ENCODE peak calls at places on chromosome 10, in seven cellular contexts. One of them, this sample, is unnamed. For H3K4me1, the result is how much of the 10 kb centered on the place peaks cover.

GRCh38 chr10:95532536-95532935 is 28.6 kb downstream of the SORBS1 start:
- DNase-seq in upper lobe of right lung: no peak
- DNase-seq in mucosa of descending colon: no peak
- DNase-seq in body of pancreas: no peak
- DNase-seq in lower lobe of right lung: no peak
- DNase-seq in OCI-LY7: no peak
- DNase-seq in left lung: no peak
- DNase-seq in this sample: no peak

GRCh38 chr10:72329290-72330058 is 25.2 kb downstream of the DNAJB12 start:
- DNase-seq in OCI-LY7: peak
- DNase-seq in body of pancreas: peak
- DNase-seq in left lung: no peak
- DNase-seq in mucosa of descending colon: peak
- DNase-seq in upper lobe of right lung: peak
- DNase-seq in lower lobe of right lung: peak
- DNase-seq in this sample: no peak

GRCh38 chr10:69337312-69338132 is 59.2 kb downstream of the HK1 start:
- DNase-seq in mucosa of descending colon: peak
- DNase-seq in upper lobe of right lung: no peak
- DNase-seq in lower lobe of right lung: peak
- DNase-seq in left lung: no peak
- DNase-seq in OCI-LY7: no peak
- DNase-seq in body of pancreas: no peak
- DNase-seq in this sample: no peak

GRCh38 chr10:29877798-29878491 is 181.4 kb downstream of the JCAD start:
- DNase-seq in upper lobe of right lung: no peak
- DNase-seq in OCI-LY7: no peak
- DNase-seq in mucosa of descending colon: no peak
- DNase-seq in lower lobe of right lung: no peak
- DNase-seq in left lung: no peak
- DNase-seq in body of pancreas: peak
- DNase-seq in this sample: peak

GRCh38 chr10:103467391-103467790 is 8.7 kb upstream of the CALHM1 start:
- DNase-seq in OCI-LY7: peak
- DNase-seq in upper lobe of right lung: no peak
- DNase-seq in mucosa of descending colon: no peak
- DNase-seq in left lung: no peak
- DNase-seq in lower lobe of right lung: no peak
- DNase-seq in body of pancreas: no peak
- DNase-seq in this sample: no peak

GRCh38 chr10:13890617-13891541 is 304.1 kb downstream of the PRPF18 start:
- DNase-seq in OCI-LY7: no peak
- DNase-seq in upper lobe of right lung: peak
- DNase-seq in mucosa of descending colon: no peak
- DNase-seq in lower lobe of right lung: peak
- DNase-seq in body of pancreas: no peak
- DNase-seq in left lung: no peak
- DNase-seq in this sample: peak

GRCh38 chr10:115001506-115002381 is 63.7 kb downstream of the TRUB1 start:
- DNase-seq in body of pancreas: peak
- DNase-seq in OCI-LY7: peak
- DNase-seq in mucosa of descending colon: no peak
- DNase-seq in upper lobe of right lung: no peak
- DNase-seq in left lung: no peak
- DNase-seq in lower lobe of right lung: no peak
- DNase-seq in this sample: no peak

GRCh38 chr10:130711072-130711471 is 574.9 kb downstream of the GLRX3 start:
- DNase-seq in OCI-LY7: no peak
- DNase-seq in mucosa of descending colon: no peak
- DNase-seq in lower lobe of right lung: no peak
- DNase-seq in body of pancreas: no peak
- DNase-seq in upper lobe of right lung: no peak
- DNase-seq in left lung: no peak
- DNase-seq in this sample: no peak

GRCh38 chr10:124007773-124008145 is 85.6 kb downstream of the CHST15 start:
- DNase-seq in OCI-LY7: no peak
- DNase-seq in lower lobe of right lung: no peak
- DNase-seq in left lung: no peak
- DNase-seq in mucosa of descending colon: no peak
- DNase-seq in upper lobe of right lung: peak
- DNase-seq in body of pancreas: no peak
- DNase-seq in this sample: no peak

GRCh38 chr10:30018512-30018911 is 40.9 kb downstream of the JCAD start:
- DNase-seq in lower lobe of right lung: no peak
- DNase-seq in OCI-LY7: no peak
- DNase-seq in mucosa of descending colon: no peak
- DNase-seq in body of pancreas: no peak
- DNase-seq in upper lobe of right lung: peak
- DNase-seq in left lung: no peak
- DNase-seq in this sample: no peak

GRCh38 chr10:11142809-11143208 is 125.1 kb downstream of the CELF2 start:
- DNase-seq in left lung: no peak
- DNase-seq in body of pancreas: no peak
- DNase-seq in lower lobe of right lung: no peak
- DNase-seq in OCI-LY7: peak
- DNase-seq in upper lobe of right lung: no peak
- DNase-seq in mucosa of descending colon: no peak
- DNase-seq in this sample: no peak

GRCh38 chr10:109899578-109900355 is 23.5 kb downstream of the XPNPEP1 start:
- DNase-seq in OCI-LY7: no peak
- DNase-seq in left lung: no peak
- DNase-seq in lower lobe of right lung: no peak
- DNase-seq in upper lobe of right lung: no peak
- DNase-seq in mucosa of descending colon: no peak
- DNase-seq in body of pancreas: no peak
- DNase-seq in this sample: no peak

GRCh38 chr10:24726626-24727025 is 2.9 kb upstream of the ARHGAP21 start:
- DNase-seq in upper lobe of right lung: no peak
- DNase-seq in left lung: no peak
- DNase-seq in OCI-LY7: no peak
- DNase-seq in mucosa of descending colon: no peak
- DNase-seq in lower lobe of right lung: no peak
- DNase-seq in body of pancreas: no peak
- DNase-seq in this sample: no peak

GRCh38 chr10:9215121-9215520 is 1160.6 kb downstream of the GATA3 start:
- DNase-seq in lower lobe of right lung: no peak
- DNase-seq in OCI-LY7: no peak
- DNase-seq in left lung: no peak
- DNase-seq in upper lobe of right lung: no peak
- DNase-seq in body of pancreas: no peak
- DNase-seq in mucosa of descending colon: no peak
- DNase-seq in this sample: no peak

GRCh38 chr10:91758303-91759146 is 39.7 kb upstream of the TNKS2 start:
- DNase-seq in OCI-LY7: peak
- DNase-seq in upper lobe of right lung: no peak
- DNase-seq in mucosa of descending colon: no peak
- DNase-seq in body of pancreas: no peak
- DNase-seq in lower lobe of right lung: no peak
- DNase-seq in left lung: no peak
- DNase-seq in this sample: no peak

GRCh38 chr10:119349341-119349740 is 142.0 kb downstream of the GRK5 start:
- DNase-seq in upper lobe of right lung: peak
- DNase-seq in body of pancreas: no peak
- DNase-seq in OCI-LY7: no peak
- DNase-seq in left lung: no peak
- DNase-seq in mucosa of descending colon: no peak
- DNase-seq in lower lobe of right lung: no peak
- DNase-seq in this sample: no peak
- H3K4me1 ChIP-seq in upper lobe of right lung: under half
- H3K4me1 ChIP-seq in body of pancreas: under half
- H3K4me1 ChIP-seq in OCI-LY7: under half
- H3K4me1 ChIP-seq in left lung: under half
- H3K4me1 ChIP-seq in mucosa of descending colon: under half
- H3K4me1 ChIP-seq in lower lobe of right lung: under half
- H3K4me1 ChIP-seq in this sample: under half

DNA sequence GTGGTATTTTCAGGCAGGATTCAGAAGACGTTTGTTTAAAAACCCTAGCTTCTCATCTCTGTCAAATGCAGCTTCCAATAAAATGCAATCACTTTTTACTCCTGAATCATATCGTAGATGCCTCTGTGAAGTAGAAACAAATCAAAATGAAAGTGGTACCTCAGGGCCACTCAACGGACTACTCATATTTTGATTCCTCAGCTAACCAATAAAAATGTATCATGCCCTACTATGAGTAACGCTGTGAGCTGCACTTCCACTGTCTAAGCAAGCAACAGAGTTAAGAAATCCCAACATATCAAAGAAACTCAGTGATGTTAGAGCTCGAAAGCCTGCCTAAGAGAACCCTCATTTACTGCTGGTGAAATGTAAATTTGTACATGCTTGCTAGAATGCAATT is 151.7 kb downstream of the ANK3 start:
- DNase-seq in body of pancreas: no peak
- DNase-seq in OCI-LY7: peak
- DNase-seq in upper lobe of right lung: no peak
- DNase-seq in left lung: no peak
- DNase-seq in mucosa of descending colon: no peak
- DNase-seq in lower lobe of right lung: no peak
- DNase-seq in this sample: no peak
- H3K4me3 ChIP-seq in body of pancreas: no peak
- H3K4me3 ChIP-seq in OCI-LY7: peak
- H3K4me3 ChIP-seq in upper lobe of right lung: no peak
- H3K4me3 ChIP-seq in left lung: no peak
- H3K4me3 ChIP-seq in mucosa of descending colon: no peak
- H3K4me3 ChIP-seq in lower lobe of right lung: no peak
- H3K4me3 ChIP-seq in this sample: peak

DNA sequence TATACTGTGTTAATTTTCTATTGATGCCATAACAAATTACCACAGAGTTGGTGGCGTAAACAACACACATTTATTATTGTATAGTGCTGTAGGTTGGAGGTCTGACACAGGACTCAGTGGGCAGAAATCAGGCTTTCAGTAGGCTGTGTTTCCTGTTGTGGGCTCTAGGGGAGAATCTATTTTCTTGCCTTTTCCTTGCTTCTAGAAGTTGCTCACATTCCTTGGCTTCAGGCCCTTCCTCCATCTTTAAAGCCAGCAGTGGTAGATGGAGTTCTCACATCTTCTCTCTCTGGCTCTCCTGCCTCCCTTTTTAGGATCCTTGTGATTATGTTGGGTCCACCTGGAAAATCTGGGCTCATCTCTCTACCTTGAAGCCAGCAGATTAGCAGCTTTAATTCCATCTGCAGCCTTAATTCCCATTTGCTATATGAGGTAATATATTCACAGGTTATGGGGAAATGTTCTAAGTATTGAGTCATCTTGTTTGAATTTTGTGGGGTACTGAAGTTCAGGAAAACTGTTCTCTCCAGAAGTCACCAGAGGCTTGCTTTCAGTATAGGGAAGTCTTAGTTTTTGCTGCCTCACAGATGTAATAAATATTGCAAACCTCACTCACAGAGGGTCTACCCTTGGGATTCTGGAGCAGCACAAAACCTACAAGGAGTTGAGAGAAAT is 38.9 kb downstream of the CCNY start:
- DNase-seq in upper lobe of right lung: no peak
- DNase-seq in lower lobe of right lung: no peak
- DNase-seq in OCI-LY7: no peak
- DNase-seq in left lung: no peak
- DNase-seq in body of pancreas: no peak
- DNase-seq in mucosa of descending colon: no peak
- DNase-seq in this sample: no peak
- H3K4me1 ChIP-seq in upper lobe of right lung: under half
- H3K4me1 ChIP-seq in lower lobe of right lung: half or more
- H3K4me1 ChIP-seq in OCI-LY7: half or more
- H3K4me1 ChIP-seq in left lung: under half
- H3K4me1 ChIP-seq in body of pancreas: under half
- H3K4me1 ChIP-seq in mucosa of descending colon: under half
- H3K4me1 ChIP-seq in this sample: under half

DNA sequence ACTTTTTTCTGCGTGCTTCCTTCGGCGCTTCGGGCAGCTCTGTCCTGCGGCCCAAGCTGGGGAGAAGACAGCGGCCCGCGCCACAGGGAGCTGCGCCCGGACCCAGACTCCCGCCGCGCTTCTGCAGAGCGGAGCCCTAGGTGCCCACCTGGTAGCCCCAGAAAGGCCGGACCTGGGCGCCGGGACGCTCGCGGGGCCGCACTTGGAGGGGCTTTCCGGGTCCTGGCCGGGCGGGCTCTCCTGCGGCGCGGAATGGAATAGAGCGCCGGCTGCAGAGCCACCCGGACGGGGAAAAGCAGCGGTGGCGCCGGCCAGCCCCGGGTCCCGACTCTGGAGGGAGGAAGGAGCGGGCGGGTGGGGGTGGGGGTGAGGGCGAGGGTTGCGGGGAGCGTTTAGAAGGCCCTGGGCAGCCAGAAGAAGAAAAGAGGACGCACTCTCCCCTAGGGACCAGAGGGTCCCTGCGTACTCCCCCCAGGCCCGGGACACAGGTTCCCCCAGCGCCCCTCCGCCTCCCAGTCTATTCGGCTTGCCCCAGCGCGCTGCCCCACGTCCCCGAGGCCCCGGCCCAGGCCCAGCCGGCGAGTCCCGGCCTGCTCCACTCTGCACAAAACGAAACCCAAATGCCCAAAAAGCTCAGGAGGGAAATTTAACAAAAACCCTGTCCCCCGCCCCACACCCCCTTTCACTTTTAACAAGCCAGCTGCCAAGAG is 4.5 kb downstream of the ZNF503 start:
- DNase-seq in upper lobe of right lung: peak
- DNase-seq in left lung: peak
- DNase-seq in mucosa of descending colon: peak
- DNase-seq in lower lobe of right lung: peak
- DNase-seq in OCI-LY7: no peak
- DNase-seq in body of pancreas: peak
- DNase-seq in this sample: no peak
- H3K4me3 ChIP-seq in upper lobe of right lung: peak
- H3K4me3 ChIP-seq in left lung: peak
- H3K4me3 ChIP-seq in mucosa of descending colon: peak
- H3K4me3 ChIP-seq in lower lobe of right lung: peak
- H3K4me3 ChIP-seq in OCI-LY7: no peak
- H3K4me3 ChIP-seq in body of pancreas: peak
- H3K4me3 ChIP-seq in this sample: peak

DNA sequence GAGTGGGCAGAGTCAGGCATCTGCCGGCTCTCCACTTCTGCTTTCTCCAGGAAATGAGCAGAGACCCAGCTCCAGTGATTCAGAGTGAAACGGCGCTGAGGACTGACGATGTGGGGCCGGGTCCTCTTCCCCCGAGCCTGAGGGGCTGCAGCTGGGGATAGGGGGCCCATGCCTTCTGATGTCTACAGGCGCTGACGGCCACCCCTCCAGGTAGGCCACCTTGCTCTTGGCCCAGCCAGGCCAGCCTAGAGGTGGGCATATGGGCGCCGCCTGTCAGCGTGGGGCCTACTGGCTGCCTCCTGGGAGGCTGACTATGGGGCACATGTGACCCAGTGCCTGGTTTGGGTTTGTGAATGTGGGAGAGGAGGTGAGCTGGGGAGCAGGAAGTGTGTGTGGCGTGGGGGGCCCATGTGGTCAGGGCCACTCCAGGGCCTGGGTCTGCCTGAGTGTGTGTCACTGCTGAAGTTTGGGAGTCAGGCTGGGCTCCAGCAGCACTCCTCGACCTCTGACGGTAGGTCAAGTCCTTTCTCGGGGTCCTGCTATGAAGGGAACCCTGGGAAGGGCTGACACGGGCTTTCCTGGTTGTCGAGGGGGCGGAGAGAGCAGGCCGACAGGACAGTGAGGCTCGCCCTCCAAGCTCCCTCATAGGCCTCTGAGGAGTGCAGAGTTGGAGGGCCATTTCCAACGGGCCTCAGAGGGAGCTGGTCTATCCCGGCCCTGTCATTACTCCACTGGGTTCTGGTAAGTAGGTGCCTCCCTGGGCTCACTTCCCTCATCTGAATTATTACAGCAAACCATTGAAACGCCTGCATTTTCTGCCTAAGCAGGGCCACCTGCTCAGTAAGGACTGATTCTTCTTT is at the start of gene WDFY4:
- DNase-seq in OCI-LY7: peak
- DNase-seq in left lung: peak
- DNase-seq in upper lobe of right lung: peak
- DNase-seq in body of pancreas: no peak
- DNase-seq in mucosa of descending colon: peak
- DNase-seq in lower lobe of right lung: peak
- DNase-seq in this sample: no peak
- H3K4me1 ChIP-seq in OCI-LY7: half or more
- H3K4me1 ChIP-seq in left lung: under half
- H3K4me1 ChIP-seq in upper lobe of right lung: under half
- H3K4me1 ChIP-seq in body of pancreas: under half
- H3K4me1 ChIP-seq in mucosa of descending colon: under half
- H3K4me1 ChIP-seq in lower lobe of right lung: under half
- H3K4me1 ChIP-seq in this sample: under half

This sample was measured in ascending aorta.